ENCODE peak calls at places on chromosome 17, in six cellular contexts. E, Z, Q, F, Y and W are unnamed samples.

GRCh38 chr17:4948997-4949320 is 629 bp upstream of the PFN1 start:
- DNase-seq in E (peak; percentile 89), Z (peak; percentile 90), Q (no peak), F (peak; percentile 70), Y (peak; percentile 64), W (peak; percentile 92)

GRCh38 chr17:82013341-82013740 is 9.3 kb downstream of the CENPX start:
- DNase-seq in E (no peak), Z (peak; percentile 57), Q (no peak), F (no peak), Y (no peak), W (no peak)

GRCh38 chr17:40063034-40063765 is 435 bp downstream of the THRA start:
- DNase-seq in E (no peak), Z (peak; percentile 45), Q (no peak), F (no peak), Y (no peak), W (no peak)

GRCh38 chr17:40364906-40365305 is 369 bp upstream of the GJD3 start:
- DNase-seq in E (no peak), Z (no peak), Q (no peak), F (no peak), Y (no peak), W (no peak)

GRCh38 chr17:2122641-2123302 is 67.9 kb downstream of the HIC1 start:
- DNase-seq in E (no peak), Z (peak; percentile 51), Q (no peak), F (peak; percentile 63), Y (no peak), W (peak; percentile 64)

GRCh38 chr17:73429440-73430164 is 117.8 kb upstream of the CDC42EP4 start:
- DNase-seq in E (peak; percentile 95), Z (peak; percentile 84), Q (peak; percentile 46), F (peak; percentile 76), Y (peak; percentile 62), W (peak; percentile 82)

GRCh38 chr17:80842456-80843053 is 149.1 kb upstream of the CHMP6 start:
- DNase-seq in E (no peak), Z (no peak), Q (no peak), F (no peak), Y (no peak), W (peak; percentile 15)

GRCh38 chr17:34639706-34640425 is 60.5 kb downstream of the TMEM132E start:
- DNase-seq in E (no peak), Z (no peak), Q (no peak), F (no peak), Y (no peak), W (no peak)

GRCh38 chr17:76032073-76032779 is 5.1 kb upstream of the EVPL start:
- DNase-seq in E (no peak), Z (no peak), Q (no peak), F (no peak), Y (no peak), W (no peak)

GRCh38 chr17:62319846-62320245 is 60.5 kb upstream of the EFCAB3 start:
- DNase-seq in E (no peak), Z (no peak), Q (no peak), F (no peak), Y (no peak), W (no peak)

GRCh38 chr17:29933379-29933778 is 3.4 kb upstream of the SSH2 start:
- DNase-seq in E (no peak), Z (no peak), Q (no peak), F (no peak), Y (peak; percentile 28), W (no peak)

GRCh38 chr17:76593338-76593737 is 7.7 kb upstream of the ST6GALNAC2 start:
- DNase-seq in E (no peak), Z (no peak), Q (no peak), F (no peak), Y (peak; percentile 74), W (no peak)

GRCh38 chr17:81693491-81694360 is 9.4 kb upstream of the MRPL12 start:
- DNase-seq in E (no peak), Z (no peak), Q (no peak), F (no peak), Y (no peak), W (no peak)

GRCh38 chr17:75338335-75338734 is 49.1 kb upstream of the SLC25A19 start:
- DNase-seq in E (no peak), Z (no peak), Q (no peak), F (no peak), Y (no peak), W (no peak)

GRCh38 chr17:49387374-49388289 is 25.6 kb upstream of the ZNF652 start:
- DNase-seq in E (no peak), Z (no peak), Q (no peak), F (no peak), Y (no peak), W (no peak)

GRCh38 chr17:20094777-20095176 is 85.6 kb downstream of the SPECC1 start:
- DNase-seq in E (no peak), Z (no peak), Q (no peak), F (no peak), Y (no peak), W (no peak)

GRCh38 chr17:21042434-21043295 is at the start of gene USP22:
- DNase-seq in E (peak; percentile 81), Z (no peak), Q (no peak), F (no peak), Y (no peak), W (peak; percentile 96)

GRCh38 chr17:16676645-16677044 is 13.4 kb upstream of the CCDC144A start:
- DNase-seq in E (no peak), Z (no peak), Q (no peak), F (no peak), Y (no peak), W (no peak)

GRCh38 chr17:61412860-61413653 is 13.4 kb downstream of the TBX2 start:
- DNase-seq in E (peak; percentile 26), Z (peak; percentile 15), Q (no peak), F (peak; percentile 18), Y (no peak), W (peak; percentile 14)

GRCh38 chr17:64085650-64086005 is 44.3 kb downstream of the ERN1 start:
- DNase-seq in E (no peak), Z (no peak), Q (no peak), F (no peak), Y (no peak), W (no peak)

GRCh38 chr17:54876656-54877195 is 23.9 kb upstream of the TOM1L1 start:
- DNase-seq in E (no peak), Z (no peak), Q (no peak), F (no peak), Y (no peak), W (no peak)

GRCh38 chr17:49101054-49101534 is 31.5 kb upstream of the B4GALNT2 start:
- DNase-seq in E (peak; percentile 35), Z (no peak), Q (no peak), F (peak; percentile 79), Y (peak; percentile 72), W (no peak)

GRCh38 chr17:73174126-73174525 is 9.3 kb downstream of the SSTR2 start:
- DNase-seq in E (no peak), Z (no peak), Q (no peak), F (no peak), Y (no peak), W (no peak)

GRCh38 chr17:49698005-49698404 is 9.8 kb downstream of the SLC35B1 start:
- DNase-seq in E (no peak), Z (no peak), Q (no peak), F (no peak), Y (no peak), W (no peak)

GRCh38 chr17:81558941-81559806 is 7.0 kb upstream of the FAAP100 start:
- DNase-seq in E (no peak), Z (no peak), Q (no peak), F (no peak), Y (no peak), W (no peak)

GRCh38 chr17:56819431-56820145 is 14.1 kb downstream of the C17orf67 start:
- DNase-seq in E (peak; percentile 84), Z (peak; percentile 59), Q (peak; percentile 62), F (peak; percentile 44), Y (peak; percentile 85), W (peak; percentile 88)

GRCh38 chr17:81282141-81282540 is 13.0 kb downstream of the SLC38A10 start:
- DNase-seq in E (no peak), Z (no peak), Q (no peak), F (no peak), Y (no peak), W (no peak)

GRCh38 chr17:49646391-49647255 is 31.3 kb downstream of the SPOP start:
- DNase-seq in E (no peak), Z (no peak), Q (no peak), F (no peak), Y (peak; percentile 68), W (no peak)

GRCh38 chr17:45364531-45365390 is 47.9 kb upstream of the MAP3K14 start:
- DNase-seq in E (no peak), Z (no peak), Q (peak; percentile 89), F (no peak), Y (no peak), W (no peak)

GRCh38 chr17:882827-883585 is 96.6 kb downstream of the NXN start:
- DNase-seq in E (no peak), Z (peak; percentile 78), Q (no peak), F (peak; percentile 81), Y (no peak), W (peak; percentile 52)

GRCh38 chr17:44416558-44417289 is 27.3 kb upstream of the ITGA2B start:
- DNase-seq in E (no peak), Z (no peak), Q (no peak), F (no peak), Y (no peak), W (no peak)

GRCh38 chr17:74276051-74276476 is 2.0 kb downstream of the DNAI2 start:
- DNase-seq in E (no peak), Z (peak; percentile 73), Q (no peak), F (no peak), Y (no peak), W (no peak)

GRCh38 chr17:2462481-2462880 is 49.2 kb downstream of the METTL16 start:
- DNase-seq in E (no peak), Z (no peak), Q (no peak), F (no peak), Y (no peak), W (no peak)

GRCh38 chr17:49861150-49861884 is 13.4 kb upstream of the TAC4 start:
- DNase-seq in E (peak; percentile 76), Z (no peak), Q (no peak), F (peak; percentile 41), Y (no peak), W (peak; percentile 62)

GRCh38 chr17:67594115-67594878 is 123.4 kb upstream of the NOL11 start:
- DNase-seq in E (no peak), Z (no peak), Q (no peak), F (no peak), Y (no peak), W (no peak)

GRCh38 chr17:3845754-3846738 is at the start of gene NCBP3:
- DNase-seq in E (peak; percentile 95), Z (peak; percentile 90), Q (peak; percentile 77), F (peak; percentile 85), Y (peak; percentile 85), W (peak; percentile 94)
- TF ChIP-seq POLR2A in E (peak; percentile 77), Z (peak; percentile 23), Q (peak; percentile 94), F (peak; percentile 49), Y (peak; percentile 65), W (peak; percentile 95)

GRCh38 chr17:10737168-10737622 is 7.4 kb upstream of the TMEM220 start:
- DNase-seq in E (peak; percentile 56), Z (peak; percentile 40), Q (no peak), F (peak; percentile 65), Y (peak; percentile 39), W (peak; percentile 83)
- TF ChIP-seq POLR2A in E (no peak), Z (no peak), Q (no peak), F (no peak), Y (no peak), W (peak; percentile 16)

GRCh38 chr17:17824119-17824779 is 12.5 kb downstream of the SREBF1 start:
- DNase-seq in E (no peak), Z (no peak), Q (no peak), F (no peak), Y (no peak), W (no peak)
- TF ChIP-seq POLR2A in E (no peak), Z (no peak), Q (no peak), F (no peak), Y (no peak), W (no peak)

GRCh38 chr17:58307468-58308172 is 21.0 kb downstream of the TSPOAP1 start:
- DNase-seq in E (no peak), Z (no peak), Q (no peak), F (peak; percentile 2), Y (no peak), W (peak; percentile 30)
- TF ChIP-seq POLR2A in E (no peak), Z (no peak), Q (no peak), F (no peak), Y (no peak), W (no peak)